ENCODE peak calls at places on chromosome 21, in nine cellular contexts. One of them, this sample, is unnamed. For H3K36me3, the result is how much of the 10 kb centered on the place peaks cover.

GRCh38 chr21:15552914-15553491 is 176.8 kb upstream of the USP25 start:
- DNase-seq in adrenal gland: no peak
- DNase-seq in GM23248: peak
- DNase-seq in IMR-90: peak
- DNase-seq in HepG2: peak
- DNase-seq in tibial nerve: no peak
- DNase-seq in lung: no peak
- DNase-seq in HCT116: no peak
- DNase-seq in CD8-positive, alpha-beta T cell: no peak
- DNase-seq in this sample: peak

GRCh38 chr21:25115021-25115420 is 492.3 kb downstream of the MRPL39 start:
- DNase-seq in CD8-positive, alpha-beta T cell: no peak
- DNase-seq in HepG2: no peak
- DNase-seq in tibial nerve: no peak
- DNase-seq in IMR-90: peak
- DNase-seq in GM23248: no peak
- DNase-seq in HCT116: no peak
- DNase-seq in adrenal gland: no peak
- DNase-seq in lung: no peak
- DNase-seq in this sample: no peak

GRCh38 chr21:24375201-24375600 is 1232.1 kb downstream of the MRPL39 start:
- DNase-seq in HCT116: no peak
- DNase-seq in CD8-positive, alpha-beta T cell: no peak
- DNase-seq in IMR-90: no peak
- DNase-seq in HepG2: no peak
- DNase-seq in lung: no peak
- DNase-seq in tibial nerve: no peak
- DNase-seq in GM23248: no peak
- DNase-seq in adrenal gland: peak
- DNase-seq in this sample: no peak

GRCh38 chr21:41769521-41769920 is 2.7 kb upstream of the RIPK4 start:
- DNase-seq in GM23248: no peak
- DNase-seq in HCT116: no peak
- DNase-seq in adrenal gland: no peak
- DNase-seq in IMR-90: no peak
- DNase-seq in HepG2: no peak
- DNase-seq in lung: no peak
- DNase-seq in tibial nerve: no peak
- DNase-seq in CD8-positive, alpha-beta T cell: no peak
- DNase-seq in this sample: no peak

GRCh38 chr21:16932314-16932713 is 580.5 kb upstream of the CXADR start:
- DNase-seq in HepG2: no peak
- DNase-seq in lung: no peak
- DNase-seq in adrenal gland: no peak
- DNase-seq in CD8-positive, alpha-beta T cell: no peak
- DNase-seq in IMR-90: no peak
- DNase-seq in tibial nerve: no peak
- DNase-seq in GM23248: no peak
- DNase-seq in HCT116: no peak
- DNase-seq in this sample: no peak

GRCh38 chr21:14943636-14944035 is 121.2 kb downstream of the NRIP1 start:
- DNase-seq in GM23248: no peak
- DNase-seq in HCT116: no peak
- DNase-seq in tibial nerve: no peak
- DNase-seq in HepG2: no peak
- DNase-seq in IMR-90: peak
- DNase-seq in CD8-positive, alpha-beta T cell: no peak
- DNase-seq in adrenal gland: no peak
- DNase-seq in lung: no peak
- DNase-seq in this sample: peak

GRCh38 chr21:39387461-39388037 is 38.7 kb upstream of the HMGN1 start:
- DNase-seq in HCT116: peak
- DNase-seq in GM23248: peak
- DNase-seq in adrenal gland: peak
- DNase-seq in lung: peak
- DNase-seq in tibial nerve: peak
- DNase-seq in CD8-positive, alpha-beta T cell: peak
- DNase-seq in HepG2: peak
- DNase-seq in IMR-90: peak
- DNase-seq in this sample: peak

GRCh38 chr21:33262921-33263320 is 3.2 kb upstream of the IL10RB start:
- DNase-seq in lung: no peak
- DNase-seq in IMR-90: no peak
- DNase-seq in CD8-positive, alpha-beta T cell: no peak
- DNase-seq in tibial nerve: no peak
- DNase-seq in HCT116: no peak
- DNase-seq in GM23248: no peak
- DNase-seq in HepG2: no peak
- DNase-seq in adrenal gland: no peak
- DNase-seq in this sample: no peak

GRCh38 chr21:41821756-41822431 is 55.0 kb upstream of the RIPK4 start:
- DNase-seq in lung: no peak
- DNase-seq in HepG2: no peak
- DNase-seq in IMR-90: no peak
- DNase-seq in GM23248: no peak
- DNase-seq in CD8-positive, alpha-beta T cell: no peak
- DNase-seq in adrenal gland: no peak
- DNase-seq in HCT116: no peak
- DNase-seq in tibial nerve: no peak
- DNase-seq in this sample: no peak

GRCh38 chr21:14046401-14046800 is 164.4 kb downstream of the LIPI start:
- DNase-seq in HepG2: no peak
- DNase-seq in GM23248: peak
- DNase-seq in lung: no peak
- DNase-seq in adrenal gland: no peak
- DNase-seq in IMR-90: peak
- DNase-seq in tibial nerve: no peak
- DNase-seq in HCT116: no peak
- DNase-seq in CD8-positive, alpha-beta T cell: no peak
- DNase-seq in this sample: peak

GRCh38 chr21:20875741-20876140 is 122.5 kb upstream of the NCAM2 start:
- DNase-seq in lung: no peak
- DNase-seq in adrenal gland: no peak
- DNase-seq in tibial nerve: no peak
- DNase-seq in CD8-positive, alpha-beta T cell: no peak
- DNase-seq in HepG2: no peak
- DNase-seq in HCT116: no peak
- DNase-seq in GM23248: no peak
- DNase-seq in IMR-90: no peak
- DNase-seq in this sample: no peak

GRCh38 chr21:16573581-16573980 is 843.8 kb downstream of the USP25 start:
- DNase-seq in GM23248: peak
- DNase-seq in HepG2: no peak
- DNase-seq in tibial nerve: no peak
- DNase-seq in lung: no peak
- DNase-seq in adrenal gland: no peak
- DNase-seq in IMR-90: peak
- DNase-seq in HCT116: no peak
- DNase-seq in CD8-positive, alpha-beta T cell: no peak
- DNase-seq in this sample: peak

GRCh38 chr21:21397464-21397863 is 399.3 kb downstream of the NCAM2 start:
- DNase-seq in lung: no peak
- DNase-seq in GM23248: no peak
- DNase-seq in IMR-90: no peak
- DNase-seq in CD8-positive, alpha-beta T cell: no peak
- DNase-seq in tibial nerve: no peak
- DNase-seq in HCT116: no peak
- DNase-seq in HepG2: no peak
- DNase-seq in adrenal gland: no peak
- DNase-seq in this sample: no peak

GRCh38 chr21:41147096-41147978 is 20.6 kb upstream of the BACE2 start:
- DNase-seq in GM23248: no peak
- DNase-seq in adrenal gland: no peak
- DNase-seq in tibial nerve: no peak
- DNase-seq in CD8-positive, alpha-beta T cell: no peak
- DNase-seq in HCT116: no peak
- DNase-seq in IMR-90: no peak
- DNase-seq in HepG2: no peak
- DNase-seq in lung: no peak
- DNase-seq in this sample: no peak

GRCh38 chr21:39633770-39634181 is 21.0 kb downstream of the B3GALT5 start:
- DNase-seq in HCT116: peak
- DNase-seq in GM23248: peak
- DNase-seq in CD8-positive, alpha-beta T cell: no peak
- DNase-seq in tibial nerve: no peak
- DNase-seq in lung: no peak
- DNase-seq in HepG2: no peak
- DNase-seq in IMR-90: peak
- DNase-seq in adrenal gland: no peak
- DNase-seq in this sample: peak

GRCh38 chr21:16071082-16071481 is 341.3 kb downstream of the USP25 start:
- DNase-seq in tibial nerve: no peak
- DNase-seq in IMR-90: no peak
- DNase-seq in CD8-positive, alpha-beta T cell: no peak
- DNase-seq in GM23248: peak
- DNase-seq in HCT116: no peak
- DNase-seq in HepG2: no peak
- DNase-seq in lung: no peak
- DNase-seq in adrenal gland: no peak
- DNase-seq in this sample: peak

DNA sequence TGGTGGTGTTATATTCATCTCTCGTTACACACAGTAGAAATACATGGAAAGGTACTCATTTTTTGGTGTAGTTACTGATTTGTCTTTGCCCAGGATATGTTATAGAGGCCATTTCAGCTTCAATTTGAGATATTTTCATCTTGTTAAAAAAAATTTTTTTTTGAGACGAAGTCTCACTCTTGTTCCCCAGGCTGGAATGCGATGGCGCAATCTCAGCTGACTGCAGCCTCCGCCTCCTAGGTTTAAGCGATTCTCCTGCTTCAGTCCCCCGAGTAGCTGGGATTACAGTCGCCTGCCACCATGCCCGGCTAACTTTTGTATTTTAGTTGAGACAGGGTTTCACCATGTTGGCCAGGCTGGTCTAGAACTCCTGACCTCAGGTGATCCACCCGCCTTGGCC is 19.0 kb downstream of the MORC3 start:
- DNase-seq in HCT116: no peak
- DNase-seq in lung: no peak
- DNase-seq in tibial nerve: no peak
- DNase-seq in adrenal gland: no peak
- DNase-seq in GM23248: no peak
- DNase-seq in IMR-90: no peak
- DNase-seq in HepG2: no peak
- DNase-seq in CD8-positive, alpha-beta T cell: no peak
- DNase-seq in this sample: no peak
- H3K36me3 ChIP-seq in HCT116: under half
- H3K36me3 ChIP-seq in lung: under half
- H3K36me3 ChIP-seq in tibial nerve: half or more
- H3K36me3 ChIP-seq in adrenal gland: half or more
- H3K36me3 ChIP-seq in GM23248: under half
- H3K36me3 ChIP-seq in IMR-90: under half
- H3K36me3 ChIP-seq in HepG2: half or more
- H3K36me3 ChIP-seq in CD8-positive, alpha-beta T cell: under half
- H3K36me3 ChIP-seq in this sample: half or more

GRCh38 chr21:44856131-44856530 is 17.4 kb downstream of the PTTG1IP start:
- DNase-seq in CD8-positive, alpha-beta T cell: no peak
- DNase-seq in adrenal gland: no peak
- DNase-seq in IMR-90: no peak
- DNase-seq in tibial nerve: no peak
- DNase-seq in GM23248: no peak
- DNase-seq in HepG2: no peak
- DNase-seq in lung: no peak
- DNase-seq in HCT116: no peak
- DNase-seq in this sample: no peak

GRCh38 chr21:44855572-44855971 is 17.9 kb downstream of the PTTG1IP start:
- DNase-seq in HepG2: no peak
- DNase-seq in GM23248: no peak
- DNase-seq in adrenal gland: no peak
- DNase-seq in CD8-positive, alpha-beta T cell: no peak
- DNase-seq in lung: no peak
- DNase-seq in tibial nerve: no peak
- DNase-seq in IMR-90: no peak
- DNase-seq in HCT116: no peak
- DNase-seq in this sample: no peak

GRCh38 chr21:44857127-44857892 is 16.2 kb downstream of the PTTG1IP start:
- DNase-seq in adrenal gland: no peak
- DNase-seq in tibial nerve: no peak
- DNase-seq in CD8-positive, alpha-beta T cell: no peak
- DNase-seq in GM23248: no peak
- DNase-seq in HepG2: no peak
- DNase-seq in HCT116: no peak
- DNase-seq in IMR-90: no peak
- DNase-seq in lung: no peak
- DNase-seq in this sample: no peak

GRCh38 chr21:44858791-44859190 is 14.7 kb downstream of the PTTG1IP start:
- DNase-seq in CD8-positive, alpha-beta T cell: no peak
- DNase-seq in IMR-90: no peak
- DNase-seq in HCT116: no peak
- DNase-seq in adrenal gland: no peak
- DNase-seq in GM23248: no peak
- DNase-seq in HepG2: no peak
- DNase-seq in lung: no peak
- DNase-seq in tibial nerve: no peak
- DNase-seq in this sample: no peak

DNA sequence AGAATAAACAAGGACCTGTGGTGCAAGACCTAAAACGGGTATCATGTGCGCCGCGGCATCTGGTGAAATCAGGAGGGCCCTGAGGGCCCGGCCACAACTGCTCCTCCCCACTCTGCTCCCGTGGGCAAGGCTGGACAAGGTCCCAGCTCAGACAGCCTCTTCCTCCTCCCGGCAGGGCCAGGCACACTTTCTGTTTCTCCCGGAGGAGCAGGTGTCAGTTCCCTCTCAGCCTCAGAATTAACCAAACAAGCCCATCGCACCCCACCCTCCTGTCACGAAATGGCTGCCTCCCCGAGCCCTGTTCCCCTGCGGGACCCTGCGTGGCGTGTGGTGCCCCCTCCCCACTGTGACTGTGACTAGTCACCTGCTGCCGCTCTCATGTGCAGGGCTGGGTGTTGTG is 15.2 kb downstream of the PTTG1IP start:
- DNase-seq in adrenal gland: no peak
- DNase-seq in HCT116: no peak
- DNase-seq in HepG2: no peak
- DNase-seq in IMR-90: no peak
- DNase-seq in GM23248: no peak
- DNase-seq in CD8-positive, alpha-beta T cell: no peak
- DNase-seq in lung: no peak
- DNase-seq in tibial nerve: no peak
- DNase-seq in this sample: no peak
- H3K36me3 ChIP-seq in adrenal gland: half or more
- H3K36me3 ChIP-seq in HCT116: under half
- H3K36me3 ChIP-seq in HepG2: half or more
- H3K36me3 ChIP-seq in IMR-90: half or more
- H3K36me3 ChIP-seq in GM23248: under half
- H3K36me3 ChIP-seq in CD8-positive, alpha-beta T cell: under half
- H3K36me3 ChIP-seq in lung: under half
- H3K36me3 ChIP-seq in tibial nerve: half or more
- H3K36me3 ChIP-seq in this sample: half or more

GRCh38 chr21:34884346-34884929 is 164.7 kb downstream of the RUNX1 start:
- DNase-seq in IMR-90: no peak
- DNase-seq in lung: no peak
- DNase-seq in CD8-positive, alpha-beta T cell: no peak
- DNase-seq in HCT116: no peak
- DNase-seq in tibial nerve: no peak
- DNase-seq in adrenal gland: no peak
- DNase-seq in GM23248: no peak
- DNase-seq in HepG2: no peak
- DNase-seq in this sample: peak
- H3K36me3 ChIP-seq in IMR-90: under half
- H3K36me3 ChIP-seq in lung: under half
- H3K36me3 ChIP-seq in CD8-positive, alpha-beta T cell: under half
- H3K36me3 ChIP-seq in HCT116: under half
- H3K36me3 ChIP-seq in tibial nerve: under half
- H3K36me3 ChIP-seq in adrenal gland: under half
- H3K36me3 ChIP-seq in GM23248: half or more
- H3K36me3 ChIP-seq in HepG2: under half
- H3K36me3 ChIP-seq in this sample: under half

GRCh38 chr21:37550618-37551405 is 184.2 kb downstream of the DYRK1A start:
- DNase-seq in HepG2: no peak
- DNase-seq in IMR-90: no peak
- DNase-seq in HCT116: no peak
- DNase-seq in tibial nerve: no peak
- DNase-seq in GM23248: no peak
- DNase-seq in CD8-positive, alpha-beta T cell: no peak
- DNase-seq in adrenal gland: no peak
- DNase-seq in lung: no peak
- DNase-seq in this sample: no peak
- H3K36me3 ChIP-seq in HepG2: under half
- H3K36me3 ChIP-seq in IMR-90: under half
- H3K36me3 ChIP-seq in HCT116: under half
- H3K36me3 ChIP-seq in tibial nerve: under half
- H3K36me3 ChIP-seq in GM23248: under half
- H3K36me3 ChIP-seq in CD8-positive, alpha-beta T cell: under half
- H3K36me3 ChIP-seq in adrenal gland: under half
- H3K36me3 ChIP-seq in lung: under half
- H3K36me3 ChIP-seq in this sample: under half